ENCODE peak calls at places on chromosomes 16 and 17, in five cellular contexts. One of them, this sample, is unnamed.

GRCh38 chr17:7223375-7223774 is 3.6 kb downstream of the ACADVL start:
- DNase-seq in mammary epithelial cell: peak; percentile 57
- DNase-seq in natural killer cell: no peak
- DNase-seq in esophagus squamous epithelium: no peak
- DNase-seq in Panc1: no peak
- DNase-seq in this sample: no peak

GRCh38 chr16:75301804-75302203 is 50.4 kb upstream of the BCAR1 start:
- DNase-seq in esophagus squamous epithelium: no peak
- DNase-seq in Panc1: no peak
- DNase-seq in mammary epithelial cell: no peak
- DNase-seq in natural killer cell: no peak
- DNase-seq in this sample: no peak

GRCh38 chr17:79955167-79955549 is 80.5 kb downstream of the TBC1D16 start:
- DNase-seq in Panc1: no peak
- DNase-seq in natural killer cell: no peak
- DNase-seq in esophagus squamous epithelium: no peak
- DNase-seq in mammary epithelial cell: no peak
- DNase-seq in this sample: no peak

GRCh38 chr17:50209472-50210248 is 8.2 kb upstream of the COL1A1 start:
- DNase-seq in Panc1: no peak
- DNase-seq in esophagus squamous epithelium: no peak
- DNase-seq in mammary epithelial cell: no peak
- DNase-seq in natural killer cell: no peak
- DNase-seq in this sample: peak; percentile 74

GRCh38 chr16:68070811-68071546 is 14.2 kb upstream of the NFATC3 start:
- DNase-seq in natural killer cell: no peak
- DNase-seq in esophagus squamous epithelium: no peak
- DNase-seq in Panc1: no peak
- DNase-seq in mammary epithelial cell: no peak
- DNase-seq in this sample: no peak

GRCh38 chr16:57627184-57627871 is 1.1 kb upstream of the ADGRG1 start:
- DNase-seq in Panc1: no peak
- DNase-seq in mammary epithelial cell: peak; percentile 88
- DNase-seq in natural killer cell: no peak
- DNase-seq in esophagus squamous epithelium: no peak
- DNase-seq in this sample: no peak

GRCh38 chr17:75557075-75557851 is 30.3 kb upstream of the MYO15B start:
- DNase-seq in natural killer cell: no peak
- DNase-seq in mammary epithelial cell: peak; percentile 13
- DNase-seq in esophagus squamous epithelium: no peak
- DNase-seq in Panc1: no peak
- DNase-seq in this sample: no peak

GRCh38 chr17:9677932-9678331 is 32.6 kb downstream of the USP43 start:
- DNase-seq in natural killer cell: no peak
- DNase-seq in mammary epithelial cell: no peak
- DNase-seq in esophagus squamous epithelium: no peak
- DNase-seq in Panc1: no peak
- DNase-seq in this sample: no peak

GRCh38 chr17:17359271-17359670 is 56.1 kb downstream of the NT5M start:
- DNase-seq in mammary epithelial cell: no peak
- DNase-seq in Panc1: no peak
- DNase-seq in esophagus squamous epithelium: no peak
- DNase-seq in natural killer cell: no peak
- DNase-seq in this sample: no peak

GRCh38 chr17:47894498-47895253 is 1.4 kb upstream of the SP2 start:
- DNase-seq in mammary epithelial cell: no peak
- DNase-seq in Panc1: no peak
- DNase-seq in esophagus squamous epithelium: no peak
- DNase-seq in natural killer cell: no peak
- DNase-seq in this sample: no peak

GRCh38 chr17:47897561-47897960 is 1.5 kb downstream of the SP2 start:
- DNase-seq in natural killer cell: no peak
- DNase-seq in mammary epithelial cell: peak; percentile 44
- DNase-seq in esophagus squamous epithelium: no peak
- DNase-seq in Panc1: no peak
- DNase-seq in this sample: no peak

GRCh38 chr17:47895254-47895855 is 681 bp upstream of the SP2 start:
- DNase-seq in natural killer cell: no peak
- DNase-seq in esophagus squamous epithelium: no peak
- DNase-seq in mammary epithelial cell: peak; percentile 34
- DNase-seq in Panc1: no peak
- DNase-seq in this sample: no peak

GRCh38 chr17:47896672-47897490 is 845 bp downstream of the SP2 start:
- DNase-seq in esophagus squamous epithelium: no peak
- DNase-seq in Panc1: no peak
- DNase-seq in mammary epithelial cell: no peak
- DNase-seq in natural killer cell: no peak
- DNase-seq in this sample: no peak

GRCh38 chr17:47895856-47896671 is at the start of gene SP2:
- DNase-seq in natural killer cell: peak; percentile 100
- DNase-seq in esophagus squamous epithelium: peak; percentile 98
- DNase-seq in mammary epithelial cell: peak; percentile 100
- DNase-seq in Panc1: peak; percentile 100
- DNase-seq in this sample: peak; percentile 100
- TF ChIP-seq CTCF in natural killer cell: no peak
- TF ChIP-seq CTCF in esophagus squamous epithelium: no peak
- TF ChIP-seq CTCF in mammary epithelial cell: no peak
- TF ChIP-seq CTCF in Panc1: no peak
- TF ChIP-seq CTCF in this sample: peak; percentile 44

DNA sequence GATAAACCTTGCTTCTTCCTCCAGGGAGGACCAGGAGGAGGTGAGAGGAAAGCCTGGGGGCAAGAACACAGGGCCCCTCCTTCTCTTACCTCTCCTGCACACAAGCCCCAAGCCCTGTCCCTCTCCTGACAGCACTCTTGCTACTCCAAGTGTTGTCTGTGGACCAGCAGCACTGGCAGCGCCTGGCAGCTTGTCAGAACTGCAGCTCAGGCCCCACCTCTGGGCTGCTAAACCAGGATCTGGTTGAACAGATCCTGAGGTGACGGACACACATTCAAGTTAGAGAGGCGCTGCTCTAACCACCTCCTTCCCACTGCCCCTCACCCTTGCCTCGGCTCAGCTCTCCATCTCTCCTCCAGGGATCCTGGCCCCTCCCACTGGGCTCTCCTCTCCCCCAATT is 56.5 kb downstream of the SRCIN1 start:
- DNase-seq in esophagus squamous epithelium: no peak
- DNase-seq in mammary epithelial cell: no peak
- DNase-seq in natural killer cell: no peak
- DNase-seq in Panc1: no peak
- DNase-seq in this sample: no peak
- TF ChIP-seq CTCF in esophagus squamous epithelium: no peak
- TF ChIP-seq CTCF in mammary epithelial cell: no peak
- TF ChIP-seq CTCF in natural killer cell: no peak
- TF ChIP-seq CTCF in Panc1: no peak
- TF ChIP-seq CTCF in this sample: no peak

GRCh38 chr16:69859105-69859969 is 91.8 kb upstream of the CLEC18A start:
- DNase-seq in mammary epithelial cell: peak; percentile 19
- DNase-seq in natural killer cell: no peak
- DNase-seq in Panc1: no peak
- DNase-seq in esophagus squamous epithelium: no peak
- DNase-seq in this sample: no peak
- TF ChIP-seq CTCF in mammary epithelial cell: peak; percentile 28
- TF ChIP-seq CTCF in natural killer cell: no peak
- TF ChIP-seq CTCF in Panc1: peak; percentile 68
- TF ChIP-seq CTCF in esophagus squamous epithelium: no peak
- TF ChIP-seq CTCF in this sample: no peak

GRCh38 chr17:28473542-28473941 is at the start of gene SLC13A2:
- DNase-seq in mammary epithelial cell: no peak
- DNase-seq in Panc1: no peak
- DNase-seq in natural killer cell: no peak
- DNase-seq in esophagus squamous epithelium: no peak
- DNase-seq in this sample: no peak
- TF ChIP-seq CTCF in mammary epithelial cell: peak; percentile 9
- TF ChIP-seq CTCF in Panc1: no peak
- TF ChIP-seq CTCF in natural killer cell: no peak
- TF ChIP-seq CTCF in esophagus squamous epithelium: no peak
- TF ChIP-seq CTCF in this sample: no peak

GRCh38 chr16:5605404-5605803 is 507.8 kb upstream of the EEF2KMT start:
- DNase-seq in Panc1: no peak
- DNase-seq in esophagus squamous epithelium: no peak
- DNase-seq in mammary epithelial cell: no peak
- DNase-seq in natural killer cell: no peak
- DNase-seq in this sample: no peak

GRCh38 chr16:5607169-5607568 is 509.6 kb upstream of the EEF2KMT start:
- DNase-seq in Panc1: no peak
- DNase-seq in natural killer cell: no peak
- DNase-seq in mammary epithelial cell: no peak
- DNase-seq in esophagus squamous epithelium: no peak
- DNase-seq in this sample: no peak

GRCh38 chr16:5603836-5604235 is 506.2 kb upstream of the EEF2KMT start:
- DNase-seq in mammary epithelial cell: no peak
- DNase-seq in natural killer cell: no peak
- DNase-seq in Panc1: no peak
- DNase-seq in esophagus squamous epithelium: no peak
- DNase-seq in this sample: no peak

DNA sequence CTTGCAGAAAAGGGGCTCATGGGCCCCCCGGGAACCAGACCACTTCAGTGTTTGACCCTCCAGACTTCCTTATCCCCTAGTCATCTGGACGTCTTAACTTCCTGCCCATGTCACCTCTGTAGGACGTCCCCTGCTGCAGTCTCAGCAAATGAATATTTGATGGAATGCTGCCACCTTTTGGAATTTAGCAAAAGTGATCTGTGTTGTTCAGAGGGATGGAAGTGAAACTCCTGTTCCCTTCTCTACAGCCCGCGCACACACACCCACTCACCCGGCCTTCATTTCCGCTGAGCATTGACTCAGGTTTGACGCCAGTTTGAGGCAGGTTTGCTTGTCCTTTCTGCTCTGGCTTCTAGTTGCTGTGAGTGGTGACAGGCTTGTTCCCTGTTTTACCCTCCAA is 507.2 kb upstream of the EEF2KMT start:
- DNase-seq in mammary epithelial cell: no peak
- DNase-seq in Panc1: no peak
- DNase-seq in esophagus squamous epithelium: no peak
- DNase-seq in natural killer cell: no peak
- DNase-seq in this sample: no peak
- TF ChIP-seq CTCF in mammary epithelial cell: no peak
- TF ChIP-seq CTCF in Panc1: peak; percentile 41
- TF ChIP-seq CTCF in esophagus squamous epithelium: no peak
- TF ChIP-seq CTCF in natural killer cell: no peak
- TF ChIP-seq CTCF in this sample: no peak

DNA sequence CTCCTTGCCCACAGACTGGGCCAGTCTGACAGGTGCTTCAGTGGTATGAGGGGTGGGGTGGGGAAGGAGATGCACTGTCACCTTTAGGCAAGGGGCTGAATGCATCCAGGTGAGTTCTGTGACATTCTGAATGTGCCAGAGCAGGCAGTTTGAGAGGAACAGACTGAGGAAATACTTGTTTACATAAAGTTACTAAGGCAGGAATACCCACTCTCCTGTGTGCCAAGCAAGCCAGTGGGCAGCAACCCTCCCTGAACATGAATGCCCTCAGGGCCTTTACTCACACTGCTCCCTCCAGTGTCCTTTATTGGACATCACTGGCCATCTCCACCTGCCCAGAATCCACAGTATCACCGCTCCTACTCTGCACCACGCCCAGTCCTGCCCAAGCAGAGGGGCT is 33.1 kb upstream of the ULK2 start:
- DNase-seq in Panc1: no peak
- DNase-seq in mammary epithelial cell: no peak
- DNase-seq in natural killer cell: no peak
- DNase-seq in esophagus squamous epithelium: no peak
- DNase-seq in this sample: no peak
- TF ChIP-seq CTCF in Panc1: no peak
- TF ChIP-seq CTCF in mammary epithelial cell: no peak
- TF ChIP-seq CTCF in natural killer cell: no peak
- TF ChIP-seq CTCF in esophagus squamous epithelium: no peak
- TF ChIP-seq CTCF in this sample: no peak

GRCh38 chr17:61425682-61426481 is 26.2 kb downstream of the TBX2 start:
- DNase-seq in natural killer cell: no peak
- DNase-seq in esophagus squamous epithelium: no peak
- DNase-seq in Panc1: no peak
- DNase-seq in mammary epithelial cell: no peak
- DNase-seq in this sample: no peak
- TF ChIP-seq CTCF in natural killer cell: no peak
- TF ChIP-seq CTCF in esophagus squamous epithelium: no peak
- TF ChIP-seq CTCF in Panc1: peak; percentile 60
- TF ChIP-seq CTCF in mammary epithelial cell: no peak
- TF ChIP-seq CTCF in this sample: no peak

DNA sequence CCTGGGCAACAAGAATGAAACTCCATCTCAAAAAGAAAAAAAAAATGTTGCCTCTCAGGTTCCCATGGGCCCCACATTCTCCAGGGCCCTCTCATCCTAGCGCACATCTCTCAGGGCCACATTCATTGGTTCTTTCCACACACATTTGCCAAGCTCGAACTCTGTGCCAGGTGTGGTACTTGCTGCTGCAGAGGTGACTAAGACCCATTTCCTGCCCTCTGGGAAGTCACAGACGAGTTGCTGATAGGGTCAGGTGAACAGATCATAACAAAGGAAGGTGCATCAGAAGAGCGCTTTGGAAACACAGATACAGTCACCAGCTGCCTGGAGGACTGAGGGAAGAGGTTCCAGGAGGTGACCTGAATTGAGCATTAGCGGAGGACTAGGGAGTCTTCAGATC is 1.0 kb downstream of the GSDMA start:
- DNase-seq in esophagus squamous epithelium: no peak
- DNase-seq in mammary epithelial cell: peak; percentile 93
- DNase-seq in Panc1: no peak
- DNase-seq in natural killer cell: no peak
- DNase-seq in this sample: no peak
- TF ChIP-seq CTCF in esophagus squamous epithelium: no peak
- TF ChIP-seq CTCF in mammary epithelial cell: no peak
- TF ChIP-seq CTCF in Panc1: no peak
- TF ChIP-seq CTCF in natural killer cell: no peak
- TF ChIP-seq CTCF in this sample: no peak